ENCODE peak calls at places on chromosomes 7 and 10, in five cellular contexts. G is K562, Y is HepG2, M is IMR-90, D is GM12878. Z is an unnamed sample.

GRCh38 chr7:32470871-32471270 is 19.3 kb downstream of the LSM5 start:
- DNase-seq in Y (no peak), D (no peak), G (no peak), M (no peak), Z (no peak)

GRCh38 chr7:37385787-37386186 is 62.9 kb downstream of the ELMO1 start:
- DNase-seq in D (no peak), G (no peak), Y (no peak), M (no peak), Z (no peak)

GRCh38 chr7:95420996-95421846 is 13.6 kb downstream of the PON2 start:
- DNase-seq in G (no peak), D (no peak), Y (no peak), M (peak), Z (peak)

GRCh38 chr10:96570983-96571964 is 15.5 kb downstream of the TM9SF3 start:
- DNase-seq in D (no peak), G (no peak), Y (no peak), M (no peak), Z (no peak)

GRCh38 chr7:157044943-157045660 is 34.6 kb upstream of the MNX1 start:
- DNase-seq in Y (no peak), D (no peak), G (no peak), M (no peak), Z (no peak)

GRCh38 chr7:112889268-112889667 is 99.1 kb upstream of the TMEM168 start:
- DNase-seq in D (no peak), M (no peak), G (no peak), Y (no peak), Z (no peak)

GRCh38 chr7:42263971-42264370 is 27.0 kb upstream of the GLI3 start:
- DNase-seq in G (no peak), Y (no peak), M (no peak), D (no peak), Z (no peak)

GRCh38 chr7:27999829-28000228 is 180.8 kb downstream of the JAZF1 start:
- DNase-seq in G (no peak), Y (no peak), M (no peak), D (no peak), Z (no peak)

GRCh38 chr10:124663228-124663627 is 81.0 kb downstream of the FAM53B start:
- DNase-seq in Y (no peak), D (no peak), G (no peak), M (no peak), Z (no peak)

GRCh38 chr10:125625586-125625985 is 57.4 kb downstream of the TEX36 start:
- DNase-seq in G (no peak), M (no peak), Y (no peak), D (no peak), Z (no peak)

GRCh38 chr7:24229481-24230226 is 54.3 kb upstream of the NPY start:
- DNase-seq in D (no peak), M (no peak), G (no peak), Y (no peak), Z (no peak)

GRCh38 chr7:70637726-70638125 is 494.2 kb upstream of the GALNT17 start:
- DNase-seq in Y (no peak), M (no peak), D (no peak), G (no peak), Z (no peak)

GRCh38 chr7:76220185-76221057 is 18.7 kb downstream of the SRRM3 start:
- DNase-seq in M (peak), Y (peak), D (no peak), G (peak), Z (peak)

GRCh38 chr10:71242621-71243009 is 30.2 kb downstream of the UNC5B start:
- DNase-seq in Y (no peak), G (no peak), M (no peak), D (no peak), Z (no peak)

GRCh38 chr7:106312906-106313305 is 28.1 kb upstream of the NAMPT start:
- DNase-seq in G (no peak), Y (no peak), D (no peak), M (no peak), Z (no peak)

GRCh38 chr7:11177793-11178192 is 204.1 kb downstream of the PHF14 start:
- DNase-seq in Y (no peak), M (peak), D (no peak), G (no peak), Z (no peak)

GRCh38 chr10:70048309-70048708 is 4.3 kb upstream of the MACROH2A2 start:
- DNase-seq in G (no peak), M (no peak), Y (peak), D (no peak), Z (no peak)

GRCh38 chr7:93894426-93894825 is 3.9 kb upstream of the TFPI2 start:
- DNase-seq in M (no peak), D (no peak), Y (no peak), G (no peak), Z (no peak)

GRCh38 chr10:133124357-133125211 is 35.4 kb upstream of the KNDC1 start:
- DNase-seq in G (peak), D (no peak), M (no peak), Y (no peak), Z (peak)

GRCh38 chr10:122632031-122632430 is 67.6 kb downstream of the C10orf120 start:
- DNase-seq in M (no peak), Y (no peak), D (no peak), G (no peak), Z (no peak)

GRCh38 chr7:55975944-55976633 is 11.7 kb downstream of the NIPSNAP2 start:
- DNase-seq in Y (no peak), G (no peak), M (no peak), D (no peak), Z (no peak)

GRCh38 chr10:91694170-91694794 is 61.4 kb upstream of the PPP1R3C start:
- DNase-seq in M (peak), D (no peak), G (peak), Y (peak), Z (peak)

GRCh38 chr7:28115261-28115660 is 65.3 kb downstream of the JAZF1 start:
- DNase-seq in D (no peak), M (no peak), G (no peak), Y (no peak), Z (no peak)

GRCh38 chr10:103557455-103557854 is 64.0 kb downstream of the NEURL1 start:
- DNase-seq in M (no peak), G (no peak), D (no peak), Y (peak), Z (no peak)

GRCh38 chr7:94054130-94054529 is 50.0 kb upstream of the BET1 start:
- DNase-seq in G (no peak), Y (no peak), M (no peak), D (no peak), Z (no peak)

GRCh38 chr10:76393875-76394706 is 962.7 kb downstream of the LRMDA start:
- DNase-seq in D (no peak), M (peak), G (no peak), Y (no peak), Z (no peak)

GRCh38 chr10:126634347-126634746 is 36.1 kb downstream of the C10orf90 start:
- DNase-seq in M (no peak), D (no peak), G (no peak), Y (no peak), Z (no peak)

GRCh38 chr7:158432369-158433270 is 155.0 kb downstream of the PTPRN2 start:
- DNase-seq in Y (peak), D (no peak), G (no peak), M (no peak), Z (peak)

GRCh38 chr7:99766484-99767099 is 17.4 kb downstream of the CYP3A4 start:
- DNase-seq in D (no peak), Y (no peak), G (no peak), M (no peak), Z (no peak)

GRCh38 chr10:89683911-89684310 is 17.5 kb upstream of the KIF20B start:
- DNase-seq in M (no peak), G (no peak), D (no peak), Y (no peak), Z (no peak)

GRCh38 chr10:11678074-11678793 is 63.9 kb upstream of the ECHDC3 start:
- DNase-seq in D (peak), M (no peak), G (no peak), Y (peak), Z (no peak)

GRCh38 chr10:124098575-124098974 is 5.2 kb upstream of the CHST15 start:
- DNase-seq in M (no peak), D (no peak), G (no peak), Y (no peak), Z (no peak)

GRCh38 chr10:92789067-92789466 is 59.3 kb upstream of the EXOC6 start:
- DNase-seq in M (no peak), D (no peak), Y (no peak), G (no peak), Z (no peak)

GRCh38 chr7:139603282-139603681 is 79.8 kb downstream of the CLEC2L start:
- DNase-seq in M (no peak), Y (no peak), G (no peak), D (no peak), Z (no peak)

GRCh38 chr7:139603896-139604295 is 80.4 kb downstream of the CLEC2L start:
- DNase-seq in D (no peak), G (no peak), M (no peak), Y (no peak), Z (no peak)

GRCh38 chr7:139601176-139601575 is 77.7 kb downstream of the CLEC2L start:
- DNase-seq in D (no peak), M (no peak), G (no peak), Y (no peak), Z (no peak)

GRCh38 chr7:139600306-139600705 is 76.8 kb downstream of the CLEC2L start:
- DNase-seq in G (peak), Y (no peak), M (no peak), D (no peak), Z (peak)

DNA sequence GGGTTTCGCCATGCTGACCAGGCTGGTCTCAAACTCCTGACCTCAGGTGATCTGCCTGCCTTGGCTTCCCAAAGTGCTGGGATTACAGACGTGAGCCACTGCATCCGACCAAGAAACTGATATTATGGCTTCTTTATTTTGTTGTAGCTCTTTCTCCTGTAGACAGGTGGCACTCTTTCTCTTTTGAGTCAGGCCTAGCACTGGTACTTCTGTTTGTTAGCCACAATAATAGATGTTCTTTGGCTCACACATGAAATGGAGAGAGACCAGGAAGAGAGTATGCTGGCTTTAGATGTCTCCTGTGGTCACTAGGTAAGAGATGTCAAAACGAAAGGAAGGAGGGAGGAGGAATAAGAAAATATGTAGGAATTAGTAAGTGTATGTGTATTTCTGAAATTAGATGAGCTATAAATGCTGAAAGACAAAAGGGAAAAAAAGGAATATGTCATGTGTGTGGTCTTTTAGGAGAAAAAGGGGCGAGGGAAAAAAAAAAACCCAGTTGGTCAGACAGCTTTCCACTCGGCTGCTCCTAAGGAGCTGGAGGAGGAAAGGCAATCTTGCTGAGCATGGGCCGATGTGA is 78.7 kb downstream of the CLEC2L start:
- DNase-seq in D (no peak), G (peak), M (peak), Y (peak), Z (peak)
- TF ChIP-seq BHLHE40 in D (no peak), G (no peak), M (no peak), Y (no peak), Z (no peak)

GRCh38 chr7:602341-603141 is 82.9 kb upstream of the PDGFA start:
- DNase-seq in M (no peak), G (peak), D (no peak), Y (peak), Z (no peak)

GRCh38 chr7:600149-600814 is 80.6 kb upstream of the PDGFA start:
- DNase-seq in G (no peak), Y (no peak), M (no peak), D (no peak), Z (no peak)

GRCh38 chr7:601573-602340 is 82.1 kb upstream of the PDGFA start:
- DNase-seq in D (peak), M (peak), G (peak), Y (no peak), Z (no peak)

GRCh38 chr7:598899-599298 is 79.3 kb upstream of the PDGFA start:
- DNase-seq in Y (no peak), M (no peak), D (no peak), G (no peak), Z (no peak)

DNA sequence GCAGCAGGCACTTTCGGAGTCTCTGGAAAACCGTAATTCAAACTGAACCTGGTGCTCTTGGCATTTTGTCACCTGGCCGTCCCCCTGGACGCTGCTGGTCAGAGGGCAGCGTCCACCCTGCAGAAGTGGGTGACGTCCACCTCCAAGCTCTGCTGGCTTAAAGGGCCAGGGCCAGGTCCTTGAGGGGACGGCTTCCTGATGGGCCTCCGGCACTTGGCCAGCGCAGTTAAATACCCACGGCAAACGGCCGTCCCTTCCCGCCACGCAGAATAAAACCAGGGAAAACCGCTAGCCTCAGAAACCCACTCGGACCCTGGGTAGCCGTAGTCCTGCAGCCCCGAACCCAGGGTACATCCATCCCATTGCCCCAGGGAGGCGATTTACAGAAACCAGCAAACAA is 81.3 kb upstream of the PDGFA start:
- DNase-seq in M (no peak), D (no peak), Y (no peak), G (no peak), Z (no peak)
- H3K4me2 ChIP-seq in M (no peak), D (peak), Y (no peak), G (no peak), Z (no peak)

DNA sequence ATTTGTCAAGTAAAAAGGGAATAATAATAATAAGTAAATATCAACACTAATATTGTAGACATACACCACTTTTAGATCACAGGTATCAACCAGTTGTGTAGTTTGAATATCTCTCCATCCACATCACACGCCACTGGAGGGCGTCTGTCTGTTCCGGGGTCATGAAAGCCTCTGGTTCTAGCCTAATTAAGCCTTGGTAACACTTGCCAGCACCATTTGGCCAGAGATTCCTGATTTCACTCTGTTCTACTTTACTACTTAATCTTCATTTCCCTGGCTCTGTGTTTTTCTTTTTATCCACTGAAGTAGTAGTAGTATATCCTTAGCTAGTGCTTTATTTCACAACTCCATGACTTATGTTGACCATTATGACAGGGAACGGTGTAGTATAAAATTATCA is 285.6 kb upstream of the POM121L12 start:
- DNase-seq in Y (no peak), D (no peak), G (peak), M (no peak), Z (no peak)
- TF ChIP-seq BHLHE40 in Y (no peak), D (no peak), G (no peak), M (no peak), Z (no peak)

GRCh38 chr10:6722616-6723004 is 142.5 kb upstream of the PRKCQ start:
- DNase-seq in Y (no peak), D (no peak), M (peak), G (no peak), Z (no peak)

GRCh38 chr10:6726924-6727323 is 146.8 kb upstream of the PRKCQ start:
- DNase-seq in D (no peak), M (no peak), Y (no peak), G (no peak), Z (no peak)

GRCh38 chr10:6721964-6722615 is 142.0 kb upstream of the PRKCQ start:
- DNase-seq in G (no peak), M (peak), Y (no peak), D (no peak), Z (peak)

GRCh38 chr10:6716521-6716920 is 136.4 kb upstream of the PRKCQ start:
- DNase-seq in Y (no peak), G (no peak), D (no peak), M (peak), Z (no peak)

DNA sequence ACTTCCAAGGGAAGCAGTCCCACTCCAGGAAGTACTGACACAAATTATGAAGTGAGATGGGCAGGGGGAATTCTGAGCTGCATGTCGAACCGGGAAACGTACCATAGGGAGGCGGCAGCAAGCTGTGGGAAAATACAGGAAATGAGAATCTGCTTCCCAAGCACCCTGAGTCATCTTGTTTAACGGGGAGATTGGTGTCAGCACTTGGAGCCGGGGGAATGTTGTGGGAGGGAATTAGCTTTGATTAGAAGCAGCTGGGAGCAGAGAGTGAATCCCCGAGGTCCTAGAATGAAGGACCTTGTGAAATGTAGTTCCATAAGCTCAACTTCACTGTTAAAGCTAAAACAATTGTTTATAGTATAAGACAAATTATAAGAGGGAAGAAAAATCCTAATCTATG is 141.4 kb upstream of the PRKCQ start:
- DNase-seq in G (no peak), D (no peak), M (peak), Y (no peak), Z (peak)
- H3K4me2 ChIP-seq in G (no peak), D (no peak), M (peak), Y (no peak), Z (peak)

Z was measured in A549.